ENCODE peak calls at places on chromosomes 3 and 15, in ten cellular contexts. F, A, L, I, C, K, S, N, R and E are unnamed samples.
A peak's percentile ranks its signal among the peaks of the same experiment; 100 is the strongest.

GRCh38 chr15:64102497-64102896 is 6.7 kb downstream of the SNX1 start:
- DNase-seq in N (no peak), S (no peak), I (no peak), K (no peak), R (no peak), L (no peak), C (no peak), A (no peak), F (no peak), E (no peak)

GRCh38 chr15:89781891-89782618 is 5.9 kb downstream of the MESP2 start:
- DNase-seq in L (peak; percentile 25), F (peak; percentile 72), K (no peak), C (no peak), I (no peak), R (peak; percentile 66), N (peak; percentile 76), A (no peak), S (no peak), E (peak; percentile 48)

GRCh38 chr3:173275740-173276139 is 121.8 kb upstream of the NLGN1 start:
- DNase-seq in I (peak; percentile 59), K (no peak), N (no peak), S (no peak), A (no peak), R (no peak), C (no peak), F (no peak), L (peak; percentile 40), E (no peak)

GRCh38 chr3:39150170-39150802 is 3.1 kb downstream of the CSRNP1 start:
- DNase-seq in L (no peak), K (no peak), F (peak; percentile 14), N (no peak), S (no peak), R (no peak), C (no peak), A (no peak), I (no peak), E (no peak)

GRCh38 chr3:158074591-158074990 is 31.6 kb downstream of the SHOX2 start:
- DNase-seq in S (no peak), L (no peak), C (no peak), N (no peak), F (no peak), K (no peak), A (no peak), R (no peak), I (no peak), E (no peak)

GRCh38 chr3:195030791-195031321 is 240.1 kb downstream of the XXYLT1 start:
- DNase-seq in N (peak; percentile 13), L (no peak), K (no peak), S (peak; percentile 43), F (peak; percentile 32), I (peak; percentile 70), C (no peak), R (no peak), A (no peak), E (no peak)

GRCh38 chr15:22919171-22919570 is 61.0 kb downstream of the CYFIP1 start:
- DNase-seq in A (no peak), R (no peak), C (no peak), F (no peak), S (no peak), I (no peak), N (no peak), L (no peak), K (no peak), E (no peak)

GRCh38 chr3:11775493-11775892 is 71.2 kb downstream of the TAMM41 start:
- DNase-seq in F (no peak), N (no peak), I (no peak), K (no peak), R (no peak), S (no peak), A (no peak), C (no peak), L (no peak), E (no peak)

GRCh38 chr15:95025924-95026728 is 794.8 kb downstream of the MCTP2 start:
- DNase-seq in L (peak; percentile 49), S (peak; percentile 37), N (peak; percentile 39), F (peak; percentile 77), R (no peak), A (no peak), C (peak; percentile 4), K (no peak), I (peak; percentile 71), E (no peak)
- TF ChIP-seq CTCF in L (no peak), S (peak; percentile 27), N (peak; percentile 78), F (peak; percentile 73), R (no peak), A (peak; percentile 40), C (no peak), K (no peak), I (peak; percentile 71), E (peak; percentile 52)

GRCh38 chr15:101642361-101642760 is 9.8 kb downstream of the TM2D3 start:
- DNase-seq in S (no peak), F (peak; percentile 47), R (no peak), C (no peak), N (no peak), I (peak; percentile 50), K (no peak), A (no peak), L (no peak), E (no peak)
- H3K27ac ChIP-seq in S (peak overlapping the region; percentile 66), F (no peak overlapping the region), R (peak overlapping the region; percentile 50), C (no peak overlapping the region), N (no peak overlapping the region), I (peak overlapping the region; percentile 94), K (no peak overlapping the region), A (peak overlapping the region; percentile 35), L (no peak overlapping the region), E (peak overlapping the region; percentile 80)

GRCh38 chr3:149650828-149651227 is 7.0 kb downstream of the WWTR1 start:
- DNase-seq in R (no peak), C (no peak), K (no peak), F (no peak), S (no peak), L (no peak), I (no peak), N (no peak), A (no peak), E (no peak)
- H3K36me3 ChIP-seq in R (no peaks in the 10 kb centered on the region), C (no peaks in the 10 kb centered on the region), K (no peaks in the 10 kb centered on the region), F (peaks cover 17% of the 10 kb centered on the region), S (no peaks in the 10 kb centered on the region), L (no peaks in the 10 kb centered on the region), I (peaks cover 46% of the 10 kb centered on the region), N (no peaks in the 10 kb centered on the region), A (peaks cover 63% of the 10 kb centered on the region), E (no peaks in the 10 kb centered on the region)

GRCh38 chr3:123939706-123940105 is 21.3 kb downstream of the CCDC14 start:
- DNase-seq in I (no peak), C (no peak), R (no peak), F (no peak), L (no peak), A (no peak), N (no peak), K (no peak), S (no peak), E (no peak)

GRCh38 chr3:123935830-123936229 is 25.2 kb downstream of the CCDC14 start:
- DNase-seq in L (no peak), K (no peak), S (no peak), I (no peak), N (no peak), R (no peak), F (no peak), A (no peak), C (no peak), E (no peak)

GRCh38 chr3:123936400-123936799 is 24.6 kb downstream of the CCDC14 start:
- DNase-seq in N (no peak), S (no peak), A (no peak), K (no peak), C (no peak), F (no peak), L (no peak), R (no peak), I (no peak), E (no peak)

GRCh38 chr3:123941150-123941941 is 19.7 kb downstream of the CCDC14 start:
- DNase-seq in S (no peak), C (no peak), I (peak; percentile 8), R (no peak), A (no peak), L (no peak), F (no peak), K (no peak), N (peak; percentile 4), E (no peak)
- TF ChIP-seq CTCF in S (peak; percentile 21), C (no peak), I (no peak), R (no peak), A (no peak), L (no peak), F (peak; percentile 30), K (no peak), N (peak; percentile 32), E (no peak)

GRCh38 chr3:114404590-114404989 is 110.8 kb downstream of the TIGIT start:
- DNase-seq in S (no peak), K (no peak), L (no peak), C (no peak), A (no peak), F (no peak), R (no peak), I (no peak), N (peak; percentile 52), E (no peak)

GRCh38 chr3:114406286-114406685 is 112.5 kb downstream of the TIGIT start:
- DNase-seq in A (no peak), N (no peak), I (no peak), F (no peak), C (no peak), R (no peak), K (no peak), S (no peak), L (no peak), E (no peak)

GRCh38 chr3:114406922-114407321 is 113.1 kb downstream of the TIGIT start:
- DNase-seq in S (no peak), F (no peak), R (no peak), L (no peak), I (no peak), N (no peak), C (no peak), A (no peak), K (no peak), E (no peak)

GRCh38 chr3:114402852-114403251 is 109.0 kb downstream of the TIGIT start:
- DNase-seq in A (no peak), F (no peak), R (no peak), C (no peak), S (no peak), K (no peak), L (no peak), N (no peak), I (no peak), E (no peak)

DNA sequence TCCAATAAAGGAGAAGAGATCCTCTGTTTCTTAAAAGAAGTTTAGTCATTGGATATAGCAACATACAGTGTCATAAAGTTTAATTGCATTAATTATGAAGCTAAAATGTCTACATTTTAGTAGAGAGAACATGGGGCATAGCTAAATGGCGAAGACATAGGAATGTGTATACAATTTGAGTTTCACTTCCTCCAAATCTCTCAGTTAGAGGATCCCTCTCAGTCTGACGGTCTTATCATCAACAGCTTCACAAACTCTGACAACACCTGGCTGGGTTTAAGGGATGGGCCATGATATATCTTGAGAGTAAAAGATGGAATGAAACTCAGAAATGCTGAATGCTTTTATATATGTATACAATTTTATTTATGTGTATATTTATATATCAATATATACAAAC is 111.4 kb downstream of the TIGIT start:
- DNase-seq in A (no peak), K (no peak), S (no peak), C (no peak), F (no peak), N (no peak), R (no peak), L (no peak), I (no peak), E (no peak)
- H3K27ac ChIP-seq in A (no peak overlapping the region), K (no peak overlapping the region), S (no peak overlapping the region), C (no peak overlapping the region), F (peak overlapping the region; percentile 42), N (peak overlapping the region; percentile 30), R (no peak overlapping the region), L (peak overlapping the region; percentile 26), I (no peak overlapping the region), E (no peak overlapping the region)